ENCODE peak calls at places on chromosomes 6 and 20, in five cellular contexts. B is fibroblast of mammary gland; H is naive thymus-derived CD8-positive, alpha-beta T cell; D is neural crest cell; K is cardiac muscle cell. F is an unnamed sample.

GRCh38 chr6:108453601-108454157 is 107.0 kb upstream of the FOXO3 start:
- DNase-seq in B (peak), D (no peak), K (peak), H (no peak), F (no peak)

GRCh38 chr6:39724787-39725631 is at the start of gene KIF6:
- DNase-seq in K (peak), H (peak), D (peak), B (peak), F (peak)

GRCh38 chr6:28695671-28696537 is 170.2 kb downstream of the GPX5 start:
- DNase-seq in H (no peak), B (peak), D (no peak), K (peak), F (peak)

GRCh38 chr6:159760602-159761057 is 1.2 kb upstream of the ACAT2 start:
- DNase-seq in H (no peak), K (peak), B (peak), D (no peak), F (peak)

GRCh38 chr20:22866757-22867425 is 168.2 kb upstream of the SSTR4 start:
- DNase-seq in D (no peak), H (no peak), B (peak), K (peak), F (peak)

GRCh38 chr20:25453035-25453810 is 45.8 kb downstream of the GINS1 start:
- DNase-seq in K (peak), B (peak), D (no peak), H (no peak), F (no peak)

GRCh38 chr6:10202581-10202980 is 212.3 kb downstream of the TFAP2A start:
- DNase-seq in B (no peak), K (no peak), H (no peak), D (no peak), F (no peak)

GRCh38 chr20:53750827-53751393 is 157.3 kb upstream of the ZNF217 start:
- DNase-seq in D (no peak), H (peak), B (peak), K (peak), F (peak)

GRCh38 chr6:47278545-47278944 is 31.2 kb downstream of the TNFRSF21 start:
- DNase-seq in D (no peak), H (no peak), K (peak), B (peak), F (no peak)

GRCh38 chr6:37239511-37239910 is 18.1 kb upstream of the TBC1D22B start:
- DNase-seq in H (no peak), D (no peak), B (peak), K (peak), F (no peak)

GRCh38 chr20:21100590-21101452 is 5.3 kb downstream of the LINC00237 start:
- DNase-seq in B (no peak), K (peak), D (peak), H (peak), F (no peak)

GRCh38 chr20:45629496-45630100 is at the start of gene WFDC10A:
- DNase-seq in H (peak), D (peak), B (peak), K (peak), F (peak)

GRCh38 chr6:146909376-146909775 is 294.8 kb upstream of the STXBP5 start:
- DNase-seq in B (no peak), H (no peak), D (no peak), K (no peak), F (no peak)

GRCh38 chr6:119276211-119276610 is 73.3 kb downstream of the MAN1A1 start:
- DNase-seq in H (no peak), D (no peak), K (no peak), B (peak), F (no peak)

GRCh38 chr6:32882879-32883250 is 28.9 kb downstream of the PSMB9 start:
- DNase-seq in D (no peak), K (peak), B (peak), H (no peak), F (no peak)

GRCh38 chr20:23214903-23215302 is 128.8 kb upstream of the CD93 start:
- DNase-seq in B (no peak), D (no peak), H (no peak), K (no peak), F (no peak)

GRCh38 chr6:28140616-28141015 is 1.1 kb upstream of the ZKSCAN8 start:
- DNase-seq in H (no peak), B (no peak), D (no peak), K (no peak), F (no peak)